ENCODE peak calls at places on chromosomes 13 and 19, in four cellular contexts. F is stimulated activated CD8-positive, alpha-beta memory T cell treated with anti-CD3 and anti-CD28 coated beads, Interleukin-2, amount 100 ng/mL, for 48 hours; L is activated CD8-positive, alpha-beta memory T cell treated with anti-CD3 and anti-CD28 coated beads for 1 hour; M is effector memory CD4-positive, alpha-beta T cell. Y is an unnamed sample.

GRCh38 chr13:48096670-48097069 is 1.8 kb upstream of the MED4 start:
- DNase-seq in M (no peak), L (no peak), F (no peak), Y (no peak)

GRCh38 chr19:35045667-35046300 is 4.3 kb downstream of the HPN start:
- DNase-seq in M (no peak), L (no peak), F (no peak), Y (no peak)

GRCh38 chr13:65999441-65999840 is 1230.7 kb downstream of the PCDH9 start:
- DNase-seq in F (no peak), M (no peak), L (no peak), Y (no peak)

GRCh38 chr19:6087074-6087506 is 23.2 kb downstream of the RFX2 start:
- DNase-seq in L (no peak), F (no peak), M (no peak), Y (no peak)

GRCh38 chr19:55809381-55810058 is 22.3 kb downstream of the NLRP11 start:
- DNase-seq in F (peak), L (no peak), M (no peak), Y (peak)

GRCh38 chr13:95020298-95020987 is 280.8 kb downstream of the ABCC4 start:
- DNase-seq in M (no peak), F (no peak), L (no peak), Y (no peak)

GRCh38 chr19:6610934-6611370 is 20.0 kb upstream of the CD70 start:
- DNase-seq in M (no peak), L (no peak), F (no peak), Y (peak)

GRCh38 chr19:29752450-29753025 is 37.5 kb upstream of the C19orf12 start:
- DNase-seq in F (no peak), M (no peak), L (no peak), Y (no peak)

GRCh38 chr13:35854286-35854685 is 276.9 kb downstream of the DCLK1 start:
- DNase-seq in M (no peak), L (no peak), F (no peak), Y (no peak)

GRCh38 chr13:41470187-41470586 is 12.8 kb downstream of the RGCC start:
- DNase-seq in F (no peak), M (no peak), L (no peak), Y (no peak)

GRCh38 chr19:3690551-3691371 is 9.5 kb downstream of the PIP5K1C start:
- DNase-seq in L (no peak), M (no peak), F (no peak), Y (no peak)

GRCh38 chr13:74067818-74068217 is 66.4 kb downstream of the KLF12 start:
- DNase-seq in L (no peak), M (no peak), F (no peak), Y (no peak)

GRCh38 chr13:98396071-98396710 is 180.7 kb downstream of the STK24 start:
- DNase-seq in F (no peak), M (no peak), L (no peak), Y (no peak)

GRCh38 chr13:101019126-101019525 is 344.5 kb upstream of the TMTC4 start:
- DNase-seq in F (no peak), M (no peak), L (no peak), Y (no peak)

GRCh38 chr13:46866150-46866549 is 30.7 kb downstream of the HTR2A start:
- DNase-seq in L (no peak), F (no peak), M (no peak), Y (peak)

GRCh38 chr13:32811297-32811800 is 204.9 kb upstream of the KL start:
- DNase-seq in L (no peak), M (no peak), F (no peak), Y (no peak)

GRCh38 chr19:593055-593454 is 3.4 kb downstream of the HCN2 start:
- DNase-seq in L (no peak), F (no peak), M (no peak), Y (no peak)

GRCh38 chr19:45152504-45153338 is 8.1 kb downstream of the NKPD1 start:
- DNase-seq in M (peak), F (no peak), L (no peak), Y (no peak)

GRCh38 chr13:98509271-98510155 is 67.4 kb downstream of the STK24 start:
- DNase-seq in L (no peak), F (no peak), M (peak), Y (peak)

GRCh38 chr13:110645750-110646149 is 30.4 kb downstream of the NAXD start:
- DNase-seq in M (no peak), L (no peak), F (no peak), Y (no peak)